ENCODE peak calls at places on chromosomes 5 and 9, in nine cellular contexts. A is sigmoid colon, N is A549, Q is cardiac muscle cell, S is Peyer's patch, X is psoas muscle, F is neural progenitor cell, I is prostate gland, T is tibial nerve. K is an unnamed sample.
A peak's percentile ranks its signal among the peaks of the same experiment; 100 is the strongest.

GRCh38 chr5:91381774-91382492 is 1.2 kb downstream of the ARRDC3 start:
- DNase-seq in A (peak; percentile 87), N (peak; percentile 81), Q (peak; percentile 83), S (no peak), X (peak; percentile 47), F (peak; percentile 89), I (peak; percentile 82), T (peak; percentile 79), K (peak; percentile 90)

GRCh38 chr5:168679515-168679920 is 100.3 kb upstream of the PANK3 start:
- DNase-seq in A (peak; percentile 83), N (peak; percentile 71), Q (peak; percentile 89), S (peak; percentile 70), X (peak; percentile 53), F (peak; percentile 91), I (peak; percentile 72), T (peak; percentile 81), K (peak; percentile 84)

GRCh38 chr5:112366987-112367386 is 52.1 kb downstream of the EPB41L4A start:
- DNase-seq in A (no peak), N (peak; percentile 34), Q (no peak), S (no peak), X (no peak), F (peak; percentile 39), I (no peak), T (no peak), K (no peak)

GRCh38 chr9:72703574-72703973 is 182.2 kb downstream of the TMC1 start:
- DNase-seq in A (no peak), N (no peak), Q (no peak), S (no peak), X (no peak), F (no peak), I (no peak), T (no peak), K (peak; percentile 53)

GRCh38 chr9:79215819-79216218 is 355.9 kb upstream of the TLE4 start:
- DNase-seq in A (no peak), N (no peak), Q (no peak), S (no peak), X (no peak), F (no peak), I (peak; percentile 17), T (no peak), K (peak; percentile 60)

GRCh38 chr9:134879664-134880483 is 736 bp upstream of the FCN2 start:
- DNase-seq in A (no peak), N (no peak), Q (no peak), S (no peak), X (no peak), F (no peak), I (no peak), T (no peak), K (no peak)

GRCh38 chr9:77021928-77022782 is 2.7 kb downstream of the FOXB2 start:
- DNase-seq in A (no peak), N (no peak), Q (no peak), S (no peak), X (no peak), F (peak; percentile 67), I (no peak), T (no peak), K (no peak)

GRCh38 chr9:27349681-27350080 is 52.7 kb upstream of the EQTN start:
- DNase-seq in A (no peak), N (no peak), Q (no peak), S (no peak), X (no peak), F (no peak), I (no peak), T (no peak), K (no peak)

GRCh38 chr9:75138260-75139040 is 50.1 kb downstream of the OSTF1 start:
- DNase-seq in A (no peak), N (no peak), Q (no peak), S (no peak), X (no peak), F (no peak), I (no peak), T (no peak), K (no peak)

GRCh38 chr5:179969110-179969509 is 61.4 kb upstream of the TBC1D9B start:
- DNase-seq in A (no peak), N (no peak), Q (no peak), S (peak; percentile 77), X (no peak), F (no peak), I (no peak), T (no peak), K (no peak)

GRCh38 chr9:134773842-134774241 is 106.8 kb upstream of the FCN2 start:
- DNase-seq in A (no peak), N (no peak), Q (no peak), S (no peak), X (no peak), F (no peak), I (no peak), T (no peak), K (no peak)

DNA sequence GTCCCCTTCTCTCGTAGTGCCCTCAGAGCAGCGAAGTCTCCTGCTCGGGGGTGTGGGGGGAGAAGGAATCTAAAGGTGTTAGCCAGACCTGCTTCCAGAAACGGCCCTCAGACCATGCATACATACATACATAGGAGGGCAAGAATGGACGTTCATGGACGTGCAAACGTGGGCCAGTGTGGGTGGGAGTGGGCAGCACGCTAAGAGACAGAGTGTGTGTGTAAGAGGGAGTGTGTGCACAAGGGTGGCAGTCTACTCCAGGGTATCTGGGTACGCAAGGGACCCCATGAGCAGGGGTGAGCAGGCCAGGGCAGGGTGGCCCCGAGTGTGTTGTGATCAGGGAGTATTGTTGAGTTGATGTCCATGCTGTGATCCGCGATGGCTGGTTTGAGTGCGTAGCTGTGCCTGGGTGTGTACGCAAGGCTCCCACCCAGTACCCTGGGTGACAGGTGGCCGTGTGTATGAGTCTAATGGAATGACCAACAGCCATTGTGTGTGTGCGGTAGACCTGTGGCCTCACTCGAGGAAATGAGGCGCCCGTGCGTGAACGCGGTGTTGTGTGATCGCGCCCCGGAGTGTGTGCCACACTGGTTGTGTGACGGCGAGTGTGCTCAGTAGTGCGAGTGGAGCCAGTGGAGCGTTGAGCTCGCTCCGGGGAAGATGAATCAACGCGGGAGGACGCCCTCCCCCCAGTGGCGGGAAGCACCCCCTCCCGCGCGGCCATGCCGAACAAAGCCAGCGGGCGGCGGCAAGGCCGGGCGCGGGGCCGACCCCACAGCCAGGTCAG is 826 bp downstream of the GPRIN1 start:
- DNase-seq in A (no peak), N (no peak), Q (no peak), S (no peak), X (no peak), F (no peak), I (no peak), T (no peak), K (no peak)
- H3K4me3 ChIP-seq in A (peak overlapping the region; percentile 46), N (peak overlapping the region; percentile 94), Q (peak overlapping the region; percentile 45), S (peak overlapping the region; percentile 82), X (peak overlapping the region; percentile 67), F (peak overlapping the region; percentile 53), I (peak overlapping the region; percentile 55), T (no peak overlapping the region), K (peak overlapping the region; percentile 69)

GRCh38 chr9:114380988-114381387 is 6.8 kb downstream of the AKNA start:
- DNase-seq in A (peak; percentile 60), N (no peak), Q (no peak), S (no peak), X (no peak), F (no peak), I (no peak), T (no peak), K (no peak)

GRCh38 chr9:114378016-114378415 is 9.8 kb downstream of the AKNA start:
- DNase-seq in A (no peak), N (no peak), Q (no peak), S (peak; percentile 40), X (no peak), F (no peak), I (no peak), T (no peak), K (no peak)

GRCh38 chr9:114377046-114377445 is 10.7 kb downstream of the AKNA start:
- DNase-seq in A (no peak), N (no peak), Q (no peak), S (peak; percentile 40), X (no peak), F (no peak), I (no peak), T (no peak), K (no peak)

GRCh38 chr9:114376586-114376985 is 11.2 kb downstream of the AKNA start:
- DNase-seq in A (peak; percentile 45), N (no peak), Q (no peak), S (no peak), X (no peak), F (no peak), I (no peak), T (no peak), K (no peak)

GRCh38 chr9:114378883-114379282 is 8.9 kb downstream of the AKNA start:
- DNase-seq in A (no peak), N (no peak), Q (no peak), S (no peak), X (no peak), F (no peak), I (no peak), T (no peak), K (no peak)
- TF ChIP-seq CTCF in A (no peak), N (no peak), Q (no peak), S (no peak), X (no peak), F (no peak), I (no peak), T (no peak), K (no peak)

GRCh38 chr9:69645488-69645887 is 26.7 kb downstream of the APBA1 start:
- DNase-seq in A (no peak), N (no peak), Q (no peak), S (no peak), X (no peak), F (peak; percentile 13), I (peak; percentile 81), T (no peak), K (no peak)
- H3K4me3 ChIP-seq in A (no peak overlapping the region), N (no peak overlapping the region), Q (no peak overlapping the region), S (no peak overlapping the region), X (no peak overlapping the region), F (no peak overlapping the region), I (no peak overlapping the region), T (no peak overlapping the region), K (no peak overlapping the region)

GRCh38 chr5:79200573-79201183 is 35.3 kb upstream of the JMY start:
- DNase-seq in A (no peak), N (peak; percentile 20), Q (peak; percentile 6), S (no peak), X (no peak), F (peak; percentile 13), I (no peak), T (no peak), K (peak; percentile 35)
- TF ChIP-seq CTCF in A (no peak), N (peak; percentile 55), Q (peak; percentile 59), S (no peak), X (no peak), F (peak; percentile 54), I (no peak), T (no peak), K (peak; percentile 65)

GRCh38 chr5:20678386-20678785 is 690.4 kb upstream of the CDH18 start:
- DNase-seq in A (no peak), N (no peak), Q (no peak), S (no peak), X (no peak), F (no peak), I (no peak), T (no peak), K (no peak)
- H3K4me3 ChIP-seq in A (no peak overlapping the region), N (no peak overlapping the region), Q (no peak overlapping the region), S (no peak overlapping the region), X (no peak overlapping the region), F (no peak overlapping the region), I (no peak overlapping the region), T (no peak overlapping the region), K (no peak overlapping the region)

DNA sequence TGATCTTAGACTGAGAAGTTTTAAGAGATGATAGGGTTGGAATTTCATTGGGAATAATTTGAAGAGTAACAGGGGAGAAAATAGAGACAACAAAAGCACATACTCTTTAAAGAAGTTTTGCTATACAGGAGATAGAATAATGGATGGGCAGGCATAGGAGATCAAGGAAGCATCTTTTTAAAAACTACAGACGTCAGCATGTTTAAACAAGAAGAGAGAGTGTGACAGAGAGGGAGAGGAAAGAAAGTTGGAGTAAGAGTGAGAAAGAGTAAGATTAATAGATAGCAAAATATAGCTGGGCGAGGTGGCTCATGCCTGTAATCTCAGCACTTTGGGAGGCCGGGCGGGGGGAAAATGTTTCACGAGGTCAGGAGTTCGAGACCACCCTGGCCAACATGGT is 5.3 kb upstream of the LVRN start:
- DNase-seq in A (no peak), N (no peak), Q (no peak), S (no peak), X (no peak), F (no peak), I (no peak), T (no peak), K (no peak)
- TF ChIP-seq CTCF in A (no peak), N (no peak), Q (no peak), S (no peak), X (no peak), F (no peak), I (no peak), T (no peak), K (no peak)

K was measured in fibroblast of the aortic adventitia.